ENCODE peak calls at places on chromosomes 12 and 14, in four cellular contexts. T, X, M and U are unnamed samples.

GRCh38 chr12:109613611-109614455 is 40.2 kb downstream of the MVK start:
- DNase-seq in X (no peak), M (no peak), T (no peak), U (no peak)

GRCh38 chr14:76564471-76565119 is 188.7 kb downstream of the ESRRB start:
- DNase-seq in T (peak), X (no peak), M (no peak), U (peak)

GRCh38 chr14:94615254-94615653 is 3.1 kb downstream of the SERPINA3 start:
- DNase-seq in M (no peak), X (no peak), T (no peak), U (no peak)

GRCh38 chr14:33756833-33757232 is 194.0 kb downstream of the EGLN3 start:
- DNase-seq in M (no peak), T (no peak), X (no peak), U (no peak)

GRCh38 chr12:96343347-96343954 is 56.8 kb downstream of the CDK17 start:
- DNase-seq in X (peak), T (no peak), M (no peak), U (no peak)

GRCh38 chr14:59333235-59333634 is 131.9 kb downstream of the GPR135 start:
- DNase-seq in T (no peak), X (no peak), M (no peak), U (no peak)

GRCh38 chr12:123532808-123533649 is 490 bp downstream of the RILPL1 start:
- DNase-seq in X (no peak), T (peak), M (peak), U (peak)

GRCh38 chr14:90398841-90399540 is 2.2 kb downstream of the CALM1 start:
- DNase-seq in M (no peak), X (no peak), T (no peak), U (no peak)

GRCh38 chr14:103894034-103894722 is 34.1 kb upstream of the TDRD9 start:
- DNase-seq in X (no peak), M (no peak), T (no peak), U (no peak)

GRCh38 chr12:109927622-109928021 is 27.5 kb downstream of the TCHP start:
- DNase-seq in X (no peak), T (peak), M (peak), U (peak)

GRCh38 chr12:104297477-104298113 is 5.9 kb upstream of the EID3 start:
- DNase-seq in M (no peak), X (no peak), T (no peak), U (no peak)

GRCh38 chr12:45304514-45305178 is 88.8 kb downstream of the ANO6 start:
- DNase-seq in X (no peak), M (no peak), T (no peak), U (no peak)

GRCh38 chr14:35400707-35401421 is 3.7 kb downstream of the NFKBIA start:
- DNase-seq in X (no peak), M (peak), T (no peak), U (no peak)

GRCh38 chr14:34041220-34041619 is 90.3 kb upstream of the EGLN3 start:
- DNase-seq in X (no peak), M (no peak), T (no peak), U (no peak)

GRCh38 chr12:50246873-50247612 is 36.3 kb downstream of the LIMA1 start:
- DNase-seq in T (peak), M (peak), X (peak), U (peak)

GRCh38 chr12:47296828-47297227 is 217.1 kb upstream of the AMIGO2 start:
- DNase-seq in M (no peak), X (no peak), T (no peak), U (no peak)

GRCh38 chr14:67566908-67567307 is 33.2 kb downstream of the PIGH start:
- DNase-seq in T (no peak), X (no peak), M (no peak), U (no peak)

GRCh38 chr12:130764475-130765185 is 48.5 kb upstream of the RIMBP2 start:
- DNase-seq in X (peak), M (no peak), T (peak), U (peak)

GRCh38 chr14:74568896-74569295 is 43.1 kb downstream of the LTBP2 start:
- DNase-seq in T (no peak), X (no peak), M (no peak), U (no peak)

GRCh38 chr12:75945581-75945980 is 86.0 kb downstream of the PHLDA1 start:
- DNase-seq in T (no peak), X (no peak), M (no peak), U (no peak)

GRCh38 chr12:81288651-81289050 is 210.8 kb downstream of the ACSS3 start:
- DNase-seq in X (no peak), M (no peak), T (no peak), U (no peak)

GRCh38 chr12:68326720-68327119 is 5.4 kb downstream of the MDM1 start:
- DNase-seq in X (no peak), M (no peak), T (no peak), U (no peak)

GRCh38 chr12:27970981-27971489 is 1.5 kb downstream of the PTHLH start:
- DNase-seq in T (no peak), M (no peak), X (no peak), U (no peak)

GRCh38 chr14:65910108-65910507 is 497.6 kb downstream of the FUT8 start:
- DNase-seq in M (no peak), T (no peak), X (no peak), U (peak)

GRCh38 chr12:87813476-87814234 is 215.5 kb downstream of the C12orf50 start:
- DNase-seq in M (no peak), X (no peak), T (no peak), U (peak)

GRCh38 chr12:93638954-93639353 is 38.2 kb upstream of the CRADD start:
- DNase-seq in T (no peak), M (no peak), X (no peak), U (no peak)

GRCh38 chr14:90499908-90500664 is 103.3 kb downstream of the CALM1 start:
- DNase-seq in M (no peak), X (no peak), T (no peak), U (no peak)

GRCh38 chr14:95045255-95045701 is 112.1 kb downstream of the DICER1 start:
- DNase-seq in T (no peak), M (no peak), X (no peak), U (no peak)

GRCh38 chr14:76056128-76056527 is 70.6 kb downstream of the IFT43 start:
- DNase-seq in M (no peak), T (peak), X (no peak), U (peak)

GRCh38 chr14:74245292-74245691 is 6.0 kb downstream of the VSX2 start:
- DNase-seq in M (no peak), X (no peak), T (no peak), U (no peak)

GRCh38 chr12:26636710-26637328 is 196.2 kb downstream of the ITPR2 start:
- DNase-seq in T (no peak), X (no peak), M (peak), U (peak)

GRCh38 chr14:56855891-56856461 is 45.7 kb upstream of the OTX2 start:
- DNase-seq in M (peak), X (no peak), T (peak), U (no peak)

GRCh38 chr12:18752280-18752920 is 14.5 kb downstream of the CAPZA3 start:
- DNase-seq in X (no peak), T (peak), M (no peak), U (no peak)

GRCh38 chr14:105166571-105167302 is 1.8 kb downstream of the JAG2 start:
- DNase-seq in X (no peak), T (no peak), M (no peak), U (no peak)
- TF ChIP-seq CHD4 in X (no peak), T (no peak), M (no peak), U (no peak)

GRCh38 chr12:118136559-118137003 is 657 bp downstream of the PEBP1 start:
- DNase-seq in M (peak), X (no peak), T (peak), U (peak)
- TF ChIP-seq CHD4 in M (no peak), X (no peak), T (no peak), U (no peak)

DNA sequence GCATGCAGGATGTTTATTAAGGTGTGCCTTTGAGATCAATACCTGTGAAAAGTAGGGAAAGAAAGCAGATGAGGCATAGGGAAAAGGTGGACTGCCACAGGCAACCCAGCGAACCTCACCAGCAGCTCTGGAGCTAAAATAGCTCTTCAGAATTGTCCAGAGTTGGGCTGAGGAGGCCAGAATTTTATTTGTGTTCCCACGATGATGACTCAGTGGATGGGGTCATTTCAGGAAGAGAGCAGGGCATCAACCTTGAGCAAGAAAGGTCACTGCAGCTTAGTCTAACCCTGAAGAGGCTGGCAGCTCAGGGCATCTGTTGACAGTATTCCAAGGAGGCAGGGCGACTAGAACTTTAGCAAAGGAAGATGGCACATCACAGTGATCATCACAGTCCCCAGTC is 696.1 kb downstream of the DIO2 start:
- DNase-seq in T (no peak), X (no peak), M (no peak), U (no peak)
- TF ChIP-seq CHD4 in T (no peak), X (no peak), M (no peak), U (no peak)

GRCh38 chr14:102015771-102016170 is 51.4 kb downstream of the DYNC1H1 start:
- DNase-seq in M (no peak), X (no peak), T (no peak), U (no peak)
- TF ChIP-seq CHD4 in M (no peak), X (no peak), T (no peak), U (no peak)